ENCODE peak calls at places on chromosomes 16 and 17, in six cellular contexts. J, S, O, K, M and T are unnamed samples.

GRCh38 chr17:18070861-18071340 is 16.8 kb upstream of the DRG2 start:
- DNase-seq in J (no peak), S (no peak), O (no peak), K (no peak), M (no peak), T (no peak)

GRCh38 chr16:81808933-81809480 is 29.9 kb downstream of the PLCG2 start:
- DNase-seq in J (peak; percentile 70), S (no peak), O (no peak), K (no peak), M (peak; percentile 22), T (no peak)

GRCh38 chr17:19249681-19250080 is 12.5 kb downstream of the EPN2 start:
- DNase-seq in J (no peak), S (peak; percentile 64), O (no peak), K (no peak), M (no peak), T (no peak)

GRCh38 chr17:43176119-43176570 is 5.1 kb downstream of the NBR1 start:
- DNase-seq in J (peak; percentile 42), S (no peak), O (no peak), K (no peak), M (peak; percentile 50), T (no peak)

GRCh38 chr17:1590031-1590746 is 27.6 kb upstream of the PITPNA start:
- DNase-seq in J (peak; percentile 71), S (peak; percentile 64), O (peak; percentile 89), K (peak; percentile 67), M (peak; percentile 88), T (peak; percentile 95)

GRCh38 chr17:66526827-66527226 is 224.4 kb downstream of the PRKCA start:
- DNase-seq in J (no peak), S (no peak), O (no peak), K (no peak), M (no peak), T (no peak)

GRCh38 chr17:80704381-80704819 is 159.8 kb downstream of the RPTOR start:
- DNase-seq in J (no peak), S (no peak), O (no peak), K (no peak), M (no peak), T (no peak)

GRCh38 chr17:8300629-8301242 is 5.5 kb upstream of the SLC25A35 start:
- DNase-seq in J (peak; percentile 60), S (peak; percentile 65), O (peak; percentile 89), K (peak; percentile 48), M (peak; percentile 82), T (peak; percentile 66)

GRCh38 chr17:17739388-17740066 is 58.3 kb downstream of the RAI1 start:
- DNase-seq in J (peak; percentile 46), S (peak; percentile 76), O (no peak), K (no peak), M (peak; percentile 79), T (no peak)

DNA sequence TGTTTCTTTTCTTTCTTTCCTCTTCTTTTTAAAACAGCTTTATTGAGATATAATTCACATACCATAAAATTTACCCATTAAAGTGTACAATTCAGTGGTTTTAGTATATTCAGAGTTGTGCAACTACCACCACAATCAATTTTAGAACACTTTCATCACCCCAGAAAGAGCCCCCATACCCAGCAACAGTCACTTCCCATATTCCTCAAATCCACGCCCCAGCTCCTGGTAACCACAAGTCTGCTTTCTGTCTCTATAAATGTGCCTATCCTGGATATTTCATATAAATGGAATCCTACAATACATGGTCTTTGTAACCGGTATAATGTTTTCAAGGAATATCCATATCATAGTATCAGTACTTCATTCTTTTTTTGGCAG is 19.4 kb downstream of the RARA start:
- DNase-seq in J (no peak), S (no peak), O (no peak), K (no peak), M (no peak), T (no peak)
- H3K4me1 ChIP-seq in J (peaks cover 94% of the 10 kb centered on the region), S (peaks cover 63% of the 10 kb centered on the region), O (peaks cover 99% of the 10 kb centered on the region), K (peaks cover 59% of the 10 kb centered on the region), M (peaks cover 71% of the 10 kb centered on the region), T (no peaks in the 10 kb centered on the region)

GRCh38 chr16:84036131-84036530 is 6.5 kb downstream of the SLC38A8 start:
- DNase-seq in J (no peak), S (no peak), O (no peak), K (no peak), M (no peak), T (no peak)
- H3K27ac ChIP-seq in J (no peak overlapping the region), S (no peak overlapping the region), O (no peak overlapping the region), K (no peak overlapping the region), M (no peak overlapping the region), T (no peak overlapping the region)

DNA sequence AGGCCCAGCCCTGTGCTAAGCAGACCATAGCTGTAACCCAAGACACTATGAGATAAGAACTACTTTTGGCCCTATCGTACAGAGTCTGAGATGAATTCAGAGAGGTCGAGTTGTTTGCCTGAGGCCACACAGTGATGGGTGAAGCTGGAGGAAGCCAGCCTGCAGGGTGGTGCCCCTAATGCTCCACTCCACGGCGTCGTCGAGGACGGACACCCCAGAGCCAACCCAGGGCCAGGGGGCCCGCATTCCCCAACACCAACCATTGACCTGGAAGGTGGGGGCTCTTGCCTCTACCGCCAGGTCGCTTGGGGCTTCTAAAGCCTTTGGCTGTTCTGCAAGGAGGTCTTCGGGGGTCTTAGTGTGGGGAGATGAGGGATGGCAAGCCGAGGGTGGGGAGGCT is 84.1 kb downstream of the IRF8 start:
- DNase-seq in J (no peak), S (no peak), O (no peak), K (no peak), M (no peak), T (no peak)
- TF ChIP-seq CTCF in J (no peak), S (no peak), O (no peak), K (no peak), M (no peak), T (no peak)

GRCh38 chr16:17801024-17801423 is 330.3 kb upstream of the XYLT1 start:
- DNase-seq in J (no peak), S (no peak), O (no peak), K (no peak), M (no peak), T (no peak)
- H3K4me1 ChIP-seq in J (no peaks in the 10 kb centered on the region), S (no peaks in the 10 kb centered on the region), O (no peaks in the 10 kb centered on the region), K (no peaks in the 10 kb centered on the region), M (no peaks in the 10 kb centered on the region), T (no peaks in the 10 kb centered on the region)

GRCh38 chr16:86953631-86954465 is 363.3 kb downstream of the C16orf95 start:
- DNase-seq in J (no peak), S (no peak), O (no peak), K (no peak), M (no peak), T (no peak)

GRCh38 chr16:86951831-86952598 is 365.2 kb downstream of the C16orf95 start:
- DNase-seq in J (no peak), S (no peak), O (no peak), K (no peak), M (peak; percentile 35), T (peak; percentile 65)

GRCh38 chr16:86951041-86951822 is 366.0 kb downstream of the C16orf95 start:
- DNase-seq in J (no peak), S (no peak), O (no peak), K (no peak), M (no peak), T (no peak)

GRCh38 chr16:86955136-86955890 is 361.9 kb downstream of the C16orf95 start:
- DNase-seq in J (no peak), S (peak; percentile 14), O (no peak), K (no peak), M (no peak), T (no peak)

DNA sequence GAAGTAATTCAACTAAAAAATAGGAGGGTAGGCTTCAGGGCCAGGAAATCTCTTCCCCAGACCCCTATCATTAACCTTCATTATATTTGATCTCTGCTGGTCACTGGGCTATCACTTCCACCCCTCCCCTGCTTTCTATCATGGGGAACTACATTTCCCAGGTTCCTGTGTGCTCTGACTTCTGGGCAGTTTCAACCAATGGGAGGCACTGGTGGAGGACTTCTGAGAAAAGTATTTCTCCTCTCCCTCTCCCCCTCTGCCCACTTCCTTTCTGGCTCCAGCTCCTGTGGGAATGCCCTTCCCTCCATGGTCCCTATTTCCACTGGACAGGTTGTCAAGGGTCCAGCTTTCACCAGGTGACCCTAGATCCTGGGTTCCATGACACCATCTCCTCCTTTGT is 364.4 kb downstream of the C16orf95 start:
- DNase-seq in J (no peak), S (no peak), O (no peak), K (no peak), M (no peak), T (no peak)
- H3K27ac ChIP-seq in J (no peak overlapping the region), S (no peak overlapping the region), O (no peak overlapping the region), K (no peak overlapping the region), M (no peak overlapping the region), T (peak overlapping the region; percentile 30)

GRCh38 chr17:64357191-64357981 is 33.3 kb downstream of the PECAM1 start:
- DNase-seq in J (peak; percentile 41), S (no peak), O (peak; percentile 22), K (no peak), M (no peak), T (peak; percentile 91)
- TF ChIP-seq CTCF in J (no peak), S (no peak), O (no peak), K (no peak), M (no peak), T (no peak)

GRCh38 chr16:8137581-8137980 is 452.7 kb downstream of the TMEM114 start:
- DNase-seq in J (no peak), S (no peak), O (no peak), K (no peak), M (no peak), T (no peak)

DNA sequence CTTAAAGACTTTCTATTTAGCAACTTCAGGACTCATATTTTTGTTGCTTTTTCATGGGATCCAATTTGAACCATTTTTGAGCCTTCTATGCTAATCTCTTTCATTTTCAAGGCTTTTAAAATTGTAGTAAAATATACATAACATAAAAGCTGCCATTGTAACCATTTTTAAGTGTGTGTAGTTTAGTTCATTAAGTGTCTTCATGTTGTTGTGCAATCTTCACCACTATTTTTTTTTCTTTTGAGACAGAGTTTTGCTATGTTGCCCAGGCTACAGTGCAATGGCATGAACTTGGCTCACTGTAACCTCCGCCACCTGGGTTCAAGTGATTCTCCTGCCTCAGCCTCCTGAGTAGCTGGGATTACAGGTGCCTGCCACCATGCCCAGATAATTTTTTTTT is 451.6 kb downstream of the TMEM114 start:
- DNase-seq in J (no peak), S (no peak), O (no peak), K (no peak), M (no peak), T (no peak)
- H3K4me1 ChIP-seq in J (no peaks in the 10 kb centered on the region), S (no peaks in the 10 kb centered on the region), O (no peaks in the 10 kb centered on the region), K (no peaks in the 10 kb centered on the region), M (no peaks in the 10 kb centered on the region), T (no peaks in the 10 kb centered on the region)

GRCh38 chr16:10538583-10538982 is 41.8 kb downstream of the EMP2 start:
- DNase-seq in J (no peak), S (no peak), O (no peak), K (no peak), M (no peak), T (no peak)

GRCh38 chr16:10539256-10539655 is 41.1 kb downstream of the EMP2 start:
- DNase-seq in J (no peak), S (no peak), O (no peak), K (no peak), M (no peak), T (no peak)

GRCh38 chr16:10537946-10538345 is 42.5 kb downstream of the EMP2 start:
- DNase-seq in J (no peak), S (peak; percentile 31), O (no peak), K (no peak), M (no peak), T (no peak)

GRCh38 chr16:10541396-10541795 is 39.0 kb downstream of the EMP2 start:
- DNase-seq in J (no peak), S (peak; percentile 73), O (no peak), K (no peak), M (no peak), T (no peak)

GRCh38 chr16:10539793-10540192 is 40.6 kb downstream of the EMP2 start:
- DNase-seq in J (no peak), S (no peak), O (no peak), K (no peak), M (no peak), T (no peak)
- H3K27ac ChIP-seq in J (no peak overlapping the region), S (no peak overlapping the region), O (no peak overlapping the region), K (no peak overlapping the region), M (no peak overlapping the region), T (no peak overlapping the region)

GRCh38 chr16:49348408-49349176 is 25.0 kb upstream of the C16orf78 start:
- DNase-seq in J (no peak), S (no peak), O (no peak), K (no peak), M (no peak), T (no peak)
- TF ChIP-seq CTCF in J (no peak), S (no peak), O (no peak), K (no peak), M (no peak), T (peak; percentile 10)